ENCODE peak calls at places on chromosomes 11 and 22, in six cellular contexts. S is AG09319, D is DMS153, R is HS-27A, N is NCI-H2107, H is left cardiac atrium. T is an unnamed sample.

GRCh38 chr11:91998466-91998865 is 226.2 kb upstream of the FAT3 start:
- DNase-seq in H (no peak), D (peak), R (no peak), S (no peak), N (no peak), T (no peak)

GRCh38 chr11:123973816-123974215 is 3.8 kb downstream of the OR10S1 start:
- DNase-seq in H (no peak), N (no peak), D (no peak), S (no peak), R (no peak), T (no peak)

GRCh38 chr11:126090452-126090851 is 27.8 kb upstream of the CDON start:
- DNase-seq in D (peak), N (no peak), S (no peak), H (no peak), R (no peak), T (no peak)

GRCh38 chr11:59510917-59511589 is at the start of gene OR4D9:
- DNase-seq in D (peak), H (no peak), S (no peak), N (no peak), R (no peak), T (no peak)

GRCh38 chr22:35894464-35894878 is 134.2 kb downstream of the RBFOX2 start:
- DNase-seq in H (no peak), D (no peak), N (no peak), R (no peak), S (no peak), T (no peak)

GRCh38 chr11:35304393-35304790 is 115.0 kb downstream of the SLC1A2 start:
- DNase-seq in S (peak), H (no peak), R (no peak), D (peak), N (no peak), T (no peak)

GRCh38 chr11:68038718-68039525 is at the start of gene TCIRG1:
- DNase-seq in S (peak), R (no peak), N (no peak), D (peak), H (peak), T (peak)

GRCh38 chr11:77602385-77603105 is 12.8 kb downstream of the AQP11 start:
- DNase-seq in H (no peak), R (peak), N (no peak), S (peak), D (no peak), T (no peak)

GRCh38 chr22:30262917-30263741 is 3.5 kb downstream of the OSM start:
- DNase-seq in H (peak), N (peak), D (no peak), R (no peak), S (no peak), T (peak)

GRCh38 chr22:19974233-19974861 is 32.7 kb upstream of the TXNRD2 start:
- DNase-seq in S (no peak), N (peak), R (no peak), D (peak), H (peak), T (no peak)

GRCh38 chr11:70432065-70432464 is 33.7 kb downstream of the CTTN start:
- DNase-seq in S (no peak), H (no peak), N (no peak), D (no peak), R (no peak), T (peak)

GRCh38 chr11:45818961-45819605 is 14.1 kb downstream of the SLC35C1 start:
- DNase-seq in N (no peak), S (no peak), R (no peak), D (no peak), H (no peak), T (no peak)

GRCh38 chr11:116607027-116607426 is 165.8 kb downstream of the BUD13 start:
- DNase-seq in D (no peak), R (no peak), H (no peak), N (no peak), S (no peak), T (no peak)

GRCh38 chr22:36625102-36625501 is 78.5 kb downstream of the CACNG2 start:
- DNase-seq in H (no peak), R (no peak), S (no peak), D (no peak), N (no peak), T (no peak)

GRCh38 chr22:49590381-49590780 is 237.3 kb downstream of the BRD1 start:
- DNase-seq in S (no peak), N (no peak), R (no peak), D (no peak), H (no peak), T (no peak)

GRCh38 chr22:22171357-22172218 is 73.0 kb upstream of the VPREB1 start:
- DNase-seq in S (no peak), N (no peak), D (no peak), H (no peak), R (no peak), T (no peak)

GRCh38 chr11:12455938-12456337 is 78.6 kb downstream of the PARVA start:
- DNase-seq in D (no peak), N (no peak), S (no peak), R (peak), H (no peak), T (no peak)

GRCh38 chr11:34331329-34331728 is 26.5 kb downstream of the ABTB2 start:
- DNase-seq in D (peak), H (no peak), N (no peak), S (no peak), R (no peak), T (no peak)

GRCh38 chr11:57260937-57261783 is 24.1 kb upstream of the APLNR start:
- DNase-seq in R (no peak), D (peak), S (no peak), H (no peak), N (no peak), T (no peak)

GRCh38 chr11:112294688-112295340 is 34.2 kb upstream of the PLET1 start:
- DNase-seq in N (no peak), R (no peak), D (no peak), S (no peak), H (no peak), T (no peak)

GRCh38 chr11:47216141-47216798 is 1.5 kb downstream of the DDB2 start:
- DNase-seq in D (peak), R (peak), S (no peak), N (no peak), H (peak), T (peak)

GRCh38 chr11:61725632-61726280 is 26.7 kb upstream of the MYRF start:
- DNase-seq in H (no peak), N (no peak), R (no peak), D (no peak), S (no peak), T (peak)

GRCh38 chr22:26648761-26649363 is 8.5 kb upstream of the MIAT start:
- DNase-seq in D (no peak), R (no peak), H (no peak), S (no peak), N (no peak), T (no peak)

GRCh38 chr11:208177-208916 is 839 bp downstream of the RIC8A start:
- DNase-seq in D (peak), S (no peak), N (peak), H (peak), R (no peak), T (peak)

GRCh38 chr11:37905707-37906417 is 1307.8 kb upstream of the RAG2 start:
- DNase-seq in H (no peak), S (no peak), N (no peak), R (no peak), D (no peak), T (no peak)

GRCh38 chr11:111939836-111940604 is 2.9 kb downstream of the DIXDC1 start:
- DNase-seq in N (no peak), H (no peak), S (peak), D (no peak), R (no peak), T (no peak)

GRCh38 chr11:117941163-117941707 is 12.0 kb upstream of the TMPRSS13 start:
- DNase-seq in D (no peak), S (no peak), H (no peak), N (no peak), R (no peak), T (no peak)

GRCh38 chr11:57777969-57778317 is 16.3 kb downstream of the CTNND1 start:
- DNase-seq in H (no peak), D (no peak), N (no peak), S (no peak), R (no peak), T (no peak)

GRCh38 chr11:132187391-132187790 is 817.0 kb downstream of the NTM start:
- DNase-seq in N (no peak), R (no peak), S (no peak), D (no peak), H (no peak), T (no peak)

GRCh38 chr22:49929553-49929979 is 11.1 kb downstream of the CRELD2 start:
- DNase-seq in N (peak), S (no peak), H (peak), R (no peak), D (no peak), T (peak)

GRCh38 chr11:22449441-22449840 is 111.3 kb downstream of the SLC17A6 start:
- DNase-seq in H (no peak), R (no peak), D (no peak), S (no peak), N (no peak), T (no peak)

GRCh38 chr11:74460481-74461154 is 6.7 kb downstream of the KCNE3 start:
- DNase-seq in S (no peak), D (no peak), H (no peak), R (no peak), N (no peak), T (no peak)

GRCh38 chr11:99200720-99201119 is 180.0 kb downstream of the CNTN5 start:
- DNase-seq in D (no peak), S (no peak), N (no peak), R (no peak), H (no peak), T (no peak)